ENCODE peak calls at places on chromosomes 2 and 18, in seven cellular contexts. Q is pancreas, Y is PC-9, P is NT2/D1, H is tibial artery, J is tibial nerve, N is mesenchymal stem cell. K is an unnamed sample.

GRCh38 chr18:59715966-59716369 is 18.7 kb upstream of the CCBE1 start:
- DNase-seq in Q (no peak), Y (peak; percentile 31), P (no peak), H (no peak), J (no peak), N (peak; percentile 86), K (peak; percentile 81)

GRCh38 chr2:217870528-217871011 is 132.2 kb downstream of the TNS1 start:
- DNase-seq in Q (no peak), Y (no peak), P (no peak), H (no peak), J (no peak), N (no peak), K (no peak)

GRCh38 chr2:98869868-98870267 is 66.2 kb downstream of the CRACDL start:
- DNase-seq in Q (peak; percentile 91), Y (peak; percentile 90), P (no peak), H (no peak), J (no peak), N (no peak), K (no peak)

GRCh38 chr2:9153589-9153988 is 53.0 kb upstream of the ASAP2 start:
- DNase-seq in Q (no peak), Y (peak; percentile 78), P (no peak), H (peak; percentile 77), J (no peak), N (no peak), K (no peak)

GRCh38 chr2:199261221-199261620 is 196.5 kb downstream of the SATB2 start:
- DNase-seq in Q (no peak), Y (no peak), P (no peak), H (no peak), J (no peak), N (no peak), K (peak; percentile 77)

GRCh38 chr2:205405752-205406151 is 276.5 kb upstream of the NRP2 start:
- DNase-seq in Q (no peak), Y (no peak), P (no peak), H (no peak), J (no peak), N (peak; percentile 26), K (peak; percentile 45)

GRCh38 chr2:141062016-141062415 is 1068.8 kb downstream of the LRP1B start:
- DNase-seq in Q (no peak), Y (no peak), P (no peak), H (no peak), J (no peak), N (no peak), K (no peak)

GRCh38 chr2:107062173-107062572 is 176.2 kb upstream of the ST6GAL2 start:
- DNase-seq in Q (no peak), Y (no peak), P (peak; percentile 25), H (no peak), J (no peak), N (no peak), K (no peak)

GRCh38 chr18:48698707-48699106 is 159.9 kb downstream of the CTIF start:
- DNase-seq in Q (no peak), Y (no peak), P (no peak), H (no peak), J (no peak), N (no peak), K (no peak)

GRCh38 chr2:235390108-235390815 is 103.6 kb upstream of the AGAP1 start:
- DNase-seq in Q (no peak), Y (peak; percentile 67), P (no peak), H (no peak), J (peak; percentile 19), N (no peak), K (peak; percentile 39)

GRCh38 chr2:127220807-127221527 is 868 bp upstream of the CYP27C1 start:
- DNase-seq in Q (no peak), Y (no peak), P (no peak), H (no peak), J (no peak), N (peak; percentile 40), K (no peak)

GRCh38 chr2:67997528-67998267 is 65.1 kb downstream of the C1D start:
- DNase-seq in Q (no peak), Y (no peak), P (no peak), H (no peak), J (no peak), N (peak; percentile 36), K (peak; percentile 90)

GRCh38 chr2:224449212-224450147 is 47.6 kb upstream of the FAM124B start:
- DNase-seq in Q (no peak), Y (peak; percentile 24), P (no peak), H (no peak), J (peak; percentile 21), N (peak; percentile 34), K (no peak)

GRCh38 chr2:7363906-7364305 is 446.7 kb downstream of the RNF144A start:
- DNase-seq in Q (no peak), Y (no peak), P (no peak), H (no peak), J (no peak), N (no peak), K (no peak)

GRCh38 chr2:36371070-36371962 is 15.7 kb downstream of the CRIM1 start:
- DNase-seq in Q (no peak), Y (peak; percentile 21), P (no peak), H (no peak), J (no peak), N (no peak), K (peak; percentile 75)

GRCh38 chr2:69090008-69090407 is 77.0 kb downstream of the ANTXR1 start:
- DNase-seq in Q (no peak), Y (no peak), P (no peak), H (no peak), J (no peak), N (no peak), K (no peak)

GRCh38 chr2:46829240-46829970 is 86.2 kb downstream of the MCFD2 start:
- DNase-seq in Q (no peak), Y (peak; percentile 30), P (no peak), H (no peak), J (no peak), N (peak; percentile 36), K (no peak)

GRCh38 chr2:124804014-124804940 is 779.2 kb downstream of the CNTNAP5 start:
- DNase-seq in Q (no peak), Y (peak; percentile 1), P (peak; percentile 64), H (no peak), J (no peak), N (peak; percentile 63), K (peak; percentile 2)

GRCh38 chr18:681985-682384 is 24.5 kb downstream of the TYMS start:
- DNase-seq in Q (no peak), Y (no peak), P (no peak), H (no peak), J (no peak), N (no peak), K (no peak)

GRCh38 chr18:54416459-54416858 is 58.8 kb downstream of the C18orf54 start:
- DNase-seq in Q (no peak), Y (no peak), P (no peak), H (no peak), J (no peak), N (peak; percentile 43), K (peak; percentile 5)

GRCh38 chr2:174527101-174527721 is 40.4 kb upstream of the GPR155 start:
- DNase-seq in Q (no peak), Y (no peak), P (no peak), H (no peak), J (no peak), N (no peak), K (no peak)

GRCh38 chr2:159108178-159108893 is 139.9 kb downstream of the TANC1 start:
- DNase-seq in Q (no peak), Y (no peak), P (no peak), H (no peak), J (no peak), N (no peak), K (no peak)

GRCh38 chr2:178811901-178812300 is 4.7 kb upstream of the TTN start:
- DNase-seq in Q (no peak), Y (no peak), P (no peak), H (no peak), J (no peak), N (no peak), K (no peak)

GRCh38 chr2:136051725-136052048 is 66.3 kb upstream of the DARS1 start:
- DNase-seq in Q (no peak), Y (no peak), P (no peak), H (no peak), J (no peak), N (no peak), K (no peak)

GRCh38 chr2:241041557-241042158 is 43.2 kb downstream of the SNED1 start:
- DNase-seq in Q (no peak), Y (no peak), P (no peak), H (no peak), J (peak; percentile 2), N (no peak), K (no peak)

GRCh38 chr2:3461781-3462492 is 57.4 kb downstream of the ADI1 start:
- DNase-seq in Q (no peak), Y (peak; percentile 23), P (no peak), H (peak; percentile 65), J (peak; percentile 87), N (peak; percentile 73), K (no peak)
- H3K4me3 ChIP-seq in Q (no peak overlapping the region), Y (no peak overlapping the region), P (no peak overlapping the region), H (no peak overlapping the region), J (no peak overlapping the region), N (peak overlapping the region; percentile 16), K (no peak overlapping the region)

DNA sequence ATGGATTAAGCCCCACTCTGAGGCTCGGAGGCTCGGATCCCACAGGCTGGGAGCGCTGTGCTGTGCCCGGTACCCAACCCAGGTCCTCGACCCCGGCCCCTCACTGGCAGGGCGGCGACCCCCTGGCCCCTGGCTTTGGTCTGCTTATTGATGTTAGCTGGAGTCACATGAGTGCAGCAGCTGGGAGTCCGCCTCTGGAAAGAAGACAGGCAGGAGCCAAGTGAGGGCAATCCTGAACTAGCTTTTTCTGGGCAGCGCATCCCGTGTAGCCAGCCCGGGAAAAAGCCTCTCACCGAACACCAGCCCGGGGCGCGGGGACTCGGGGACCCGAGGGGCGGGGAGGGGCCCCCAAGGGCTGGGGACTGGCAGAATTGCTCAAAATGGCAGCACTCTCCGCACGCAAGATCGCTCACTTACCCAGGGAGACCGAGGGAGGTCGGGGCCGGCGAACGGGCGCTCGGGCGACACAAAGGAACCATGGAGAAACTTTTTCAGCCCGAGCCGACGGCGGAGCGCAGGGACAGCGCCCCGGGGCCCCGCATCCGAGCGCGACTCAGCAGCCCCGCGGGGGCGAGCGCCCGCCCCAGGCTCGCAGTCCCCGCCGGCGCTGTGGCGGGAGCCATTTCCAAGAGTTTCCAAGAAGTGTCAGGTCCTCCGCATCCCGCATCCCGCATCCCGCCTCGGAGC is 566 bp downstream of the TMEM200C start:
- DNase-seq in Q (peak; percentile 14), Y (no peak), P (no peak), H (peak; percentile 54), J (no peak), N (no peak), K (no peak)
- H3K27me3 ChIP-seq in Q (no peaks in the 10 kb centered on the region), Y (no peaks in the 10 kb centered on the region), P (peaks cover 11% of the 10 kb centered on the region), H (peaks cover 73% of the 10 kb centered on the region), J (peaks cover 64% of the 10 kb centered on the region), N (peaks cover 69% of the 10 kb centered on the region), K (peaks cover 35% of the 10 kb centered on the region)

GRCh38 chr2:56015631-56016251 is 92.2 kb upstream of the EFEMP1 start:
- DNase-seq in Q (no peak), Y (no peak), P (no peak), H (no peak), J (no peak), N (no peak), K (no peak)
- H3K9me3 ChIP-seq in Q (no peaks in the 10 kb centered on the region), Y (no peaks in the 10 kb centered on the region), P (no peaks in the 10 kb centered on the region), H (no peaks in the 10 kb centered on the region), J (no peaks in the 10 kb centered on the region), N (no peaks in the 10 kb centered on the region), K (no peaks in the 10 kb centered on the region)

DNA sequence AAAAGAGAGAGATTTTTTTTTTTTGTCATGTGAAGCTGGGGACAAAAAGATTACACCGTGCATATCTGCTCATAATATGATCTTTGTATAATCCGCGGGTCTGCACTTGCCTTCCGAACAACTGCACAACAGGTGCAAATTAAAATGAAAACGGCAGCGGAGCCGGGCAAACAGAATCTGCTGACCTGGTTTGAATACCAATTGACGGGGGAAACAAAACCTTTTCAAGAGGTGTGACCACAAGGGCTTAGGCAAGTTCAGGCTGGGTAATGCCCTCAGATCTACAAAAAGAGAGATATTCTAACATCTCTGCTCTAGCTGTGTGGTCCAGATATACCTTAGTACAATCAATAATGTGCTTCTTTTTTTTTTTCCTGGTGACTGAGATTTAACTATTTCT is 88.5 kb downstream of the ZEB2 start:
- DNase-seq in Q (no peak), Y (no peak), P (peak; percentile 42), H (no peak), J (no peak), N (no peak), K (no peak)
- H3K4me3 ChIP-seq in Q (no peak overlapping the region), Y (no peak overlapping the region), P (no peak overlapping the region), H (peak overlapping the region; percentile 47), J (no peak overlapping the region), N (no peak overlapping the region), K (no peak overlapping the region)